ENCODE peak calls at places on chromosomes 12 and 14, in four cellular contexts. A is HT-29; O is HT1080; Q is activated naive CD8-positive, alpha-beta T cell treated with anti-CD3 and anti-CD28 coated beads, Interleukin-2, amount 10 ng/mL, durations not matched to agents 7 days and 5 days. X is an unnamed sample.

GRCh38 chr14:85501751-85502150 is 28.2 kb upstream of the FLRT2 start:
- DNase-seq in A (no peak), O (no peak), Q (no peak), X (no peak)

GRCh38 chr12:15323530-15323929 is 1.2 kb downstream of the PTPRO start:
- DNase-seq in A (no peak), O (no peak), Q (no peak), X (no peak)

GRCh38 chr12:76341436-76342030 is 6.7 kb downstream of the BBS10 start:
- DNase-seq in A (no peak), O (peak), Q (no peak), X (no peak)

GRCh38 chr12:7907009-7907408 is 29.0 kb downstream of the SLC2A3 start:
- DNase-seq in A (peak), O (peak), Q (no peak), X (peak)

GRCh38 chr14:74886001-74886400 is 4.3 kb downstream of the DLST start:
- DNase-seq in A (no peak), O (no peak), Q (no peak), X (no peak)

GRCh38 chr12:130041983-130042812 is 120.1 kb upstream of the FZD10 start:
- DNase-seq in A (no peak), O (no peak), Q (peak), X (peak)

GRCh38 chr12:78060186-78060585 is 229.5 kb downstream of the NAV3 start:
- DNase-seq in A (no peak), O (peak), Q (no peak), X (no peak)

GRCh38 chr12:34346372-34347034 is 324.2 kb downstream of the ALG10 start:
- DNase-seq in A (no peak), O (no peak), Q (no peak), X (no peak)

GRCh38 chr12:6323340-6323994 is 13.0 kb downstream of the PLEKHG6 start:
- DNase-seq in A (peak), O (peak), Q (peak), X (peak)

GRCh38 chr14:71498151-71498734 is 434.0 kb upstream of the RGS6 start:
- DNase-seq in A (no peak), O (no peak), Q (no peak), X (no peak)

GRCh38 chr12:3187846-3188755 is 110.9 kb downstream of the TSPAN9 start:
- DNase-seq in A (no peak), O (no peak), Q (no peak), X (no peak)

GRCh38 chr14:46964378-46964777 is 312.8 kb upstream of the RPL10L start:
- DNase-seq in A (no peak), O (no peak), Q (no peak), X (no peak)

GRCh38 chr12:86373813-86374212 is 117.6 kb upstream of the MGAT4C start:
- DNase-seq in A (no peak), O (no peak), Q (no peak), X (no peak)

GRCh38 chr12:23204933-23205778 is 580.2 kb downstream of the ETNK1 start:
- DNase-seq in A (peak), O (peak), Q (no peak), X (peak)

GRCh38 chr12:12533238-12533829 is 29.3 kb downstream of the DUSP16 start:
- DNase-seq in A (no peak), O (no peak), Q (no peak), X (peak)

GRCh38 chr14:51109651-51110050 is 14.7 kb upstream of the TRIM9 start:
- DNase-seq in A (no peak), O (no peak), Q (no peak), X (no peak)

GRCh38 chr14:104974146-104974541 is 4.0 kb downstream of the AHNAK2 start:
- DNase-seq in A (no peak), O (no peak), Q (no peak), X (no peak)

GRCh38 chr12:78698747-78699146 is 165.8 kb upstream of the SYT1 start:
- DNase-seq in A (no peak), O (peak), Q (no peak), X (no peak)

GRCh38 chr12:12091977-12092663 is 21.4 kb downstream of the BCL2L14 start:
- DNase-seq in A (no peak), O (no peak), Q (no peak), X (no peak)

GRCh38 chr12:113040722-113041168 is 15.8 kb upstream of the DTX1 start:
- DNase-seq in A (no peak), O (peak), Q (no peak), X (peak)

GRCh38 chr12:122003646-122004611 is 17.8 kb upstream of the BCL7A start:
- DNase-seq in A (no peak), O (no peak), Q (no peak), X (no peak)

GRCh38 chr14:104135121-104135903 is 3.1 kb upstream of the KIF26A start:
- DNase-seq in A (no peak), O (no peak), Q (peak), X (peak)

GRCh38 chr12:68264864-68265256 is 11.5 kb upstream of the IL22 start:
- DNase-seq in A (no peak), O (no peak), Q (no peak), X (no peak)

GRCh38 chr12:7026854-7027253 is 8.6 kb upstream of the LPCAT3 start:
- DNase-seq in A (no peak), O (no peak), Q (no peak), X (no peak)

GRCh38 chr14:96459851-96460250 is 42.3 kb upstream of the PAPOLA start:
- DNase-seq in A (no peak), O (no peak), Q (no peak), X (no peak)

GRCh38 chr12:49777800-49778748 is 36.7 kb downstream of the TMBIM6 start:
- DNase-seq in A (peak), O (peak), Q (peak), X (peak)

GRCh38 chr12:98439471-98440164 is 75.8 kb upstream of the TMPO start:
- DNase-seq in A (no peak), O (no peak), Q (no peak), X (no peak)

GRCh38 chr12:104680070-104680469 is 223.3 kb downstream of the CHST11 start:
- DNase-seq in A (peak), O (no peak), Q (peak), X (no peak)

GRCh38 chr14:61644834-61645233 is 50.5 kb upstream of the HIF1A start:
- DNase-seq in A (no peak), O (no peak), Q (no peak), X (no peak)

GRCh38 chr12:121124402-121125109 is 8.1 kb upstream of the P2RX7 start:
- DNase-seq in A (peak), O (peak), Q (no peak), X (peak)

GRCh38 chr12:110338754-110339153 is 57.7 kb downstream of the ATP2A2 start:
- DNase-seq in A (no peak), O (peak), Q (no peak), X (no peak)

GRCh38 chr14:93081875-93082570 is 33.7 kb downstream of the ITPK1 start:
- DNase-seq in A (no peak), O (no peak), Q (peak), X (no peak)

GRCh38 chr12:19997996-19998395 is 370.3 kb upstream of the PDE3A start:
- DNase-seq in A (no peak), O (no peak), Q (no peak), X (no peak)

GRCh38 chr14:48826058-48826457 is 760.1 kb downstream of the RPS29 start:
- DNase-seq in A (no peak), O (no peak), Q (no peak), X (no peak)

GRCh38 chr12:9646794-9647622 is 22.5 kb upstream of the CLEC2D start:
- DNase-seq in A (no peak), O (no peak), Q (no peak), X (peak)

GRCh38 chr12:53053223-53054111 is 3.6 kb downstream of the TNS2 start:
- DNase-seq in A (peak), O (no peak), Q (peak), X (peak)

GRCh38 chr12:123696641-123697040 is 15.5 kb upstream of the ATP6V0A2 start:
- DNase-seq in A (no peak), O (no peak), Q (no peak), X (no peak)

X was measured in hepatocyte.